ENCODE peak calls at places on chromosomes 7 and 10, in eight cellular contexts. J is ascending aorta, M is heart left ventricle, P is HCT116, H is fibroblast of the aortic adventitia, L is A549, U is fibroblast of pulmonary artery, V is cardiac muscle cell. B is an unnamed sample.

GRCh38 chr10:65496541-65496940 is 1429.3 kb upstream of the LRRTM3 start:
- DNase-seq in J (no peak), L (no peak), M (no peak), H (no peak), V (no peak), P (no peak), U (no peak), B (no peak)

GRCh38 chr10:91539930-91540329 is 92.9 kb downstream of the PPP1R3C start:
- DNase-seq in V (no peak), M (no peak), P (no peak), L (no peak), H (no peak), J (no peak), U (no peak), B (no peak)

GRCh38 chr10:58666024-58666423 is 153.4 kb downstream of the BICC1 start:
- DNase-seq in M (no peak), J (no peak), H (peak; percentile 54), U (no peak), P (no peak), L (no peak), V (no peak), B (no peak)

GRCh38 chr10:86667421-86668181 is 710 bp upstream of the LDB3 start:
- DNase-seq in M (peak; percentile 89), V (no peak), P (no peak), U (no peak), H (no peak), J (peak; percentile 83), L (no peak), B (no peak)

GRCh38 chr10:103465411-103466179 is 6.9 kb upstream of the CALHM1 start:
- DNase-seq in P (no peak), U (no peak), J (no peak), V (no peak), L (no peak), M (no peak), H (no peak), B (no peak)

GRCh38 chr7:913736-914520 is 37.6 kb downstream of the GET4 start:
- DNase-seq in H (no peak), M (no peak), L (no peak), J (no peak), V (no peak), P (no peak), U (no peak), B (no peak)

GRCh38 chr7:97021443-97022261 is 3.0 kb downstream of the DLX5 start:
- DNase-seq in H (no peak), P (no peak), U (no peak), L (no peak), M (no peak), V (no peak), J (no peak), B (no peak)

GRCh38 chr7:9945882-9946281 is 1027.8 kb upstream of the PHF14 start:
- DNase-seq in V (no peak), H (no peak), L (no peak), P (no peak), M (no peak), J (no peak), U (no peak), B (no peak)

GRCh38 chr10:86961481-86962091 is 3.2 kb downstream of the SNCG start:
- DNase-seq in J (peak; percentile 63), U (no peak), H (no peak), L (no peak), V (no peak), P (no peak), M (peak; percentile 18), B (no peak)

GRCh38 chr10:102473445-102474331 is 22.3 kb upstream of the C10orf95 start:
- DNase-seq in H (no peak), M (no peak), P (no peak), L (no peak), V (no peak), J (no peak), U (no peak), B (no peak)

GRCh38 chr10:44293842-44294241 is 91.1 kb downstream of the CXCL12 start:
- DNase-seq in P (no peak), L (no peak), J (peak; percentile 84), M (peak; percentile 83), H (peak; percentile 71), U (peak; percentile 71), V (no peak), B (peak; percentile 84)

GRCh38 chr10:78456649-78457400 is 423.2 kb downstream of the RPS24 start:
- DNase-seq in M (peak; percentile 23), J (no peak), V (no peak), H (no peak), U (no peak), L (no peak), P (no peak), B (peak; percentile 18)

GRCh38 chr10:1171586-1171985 is 115.4 kb downstream of the WDR37 start:
- DNase-seq in H (no peak), M (no peak), L (no peak), V (no peak), J (no peak), U (no peak), P (no peak), B (no peak)

GRCh38 chr10:18136056-18136916 is 3.9 kb upstream of the CACNB2 start:
- DNase-seq in M (no peak), V (no peak), H (no peak), U (no peak), P (no peak), J (no peak), L (no peak), B (no peak)

GRCh38 chr10:8312079-8312478 is 257.6 kb downstream of the GATA3 start:
- DNase-seq in M (no peak), H (no peak), V (no peak), L (no peak), J (no peak), P (no peak), U (no peak), B (no peak)

DNA sequence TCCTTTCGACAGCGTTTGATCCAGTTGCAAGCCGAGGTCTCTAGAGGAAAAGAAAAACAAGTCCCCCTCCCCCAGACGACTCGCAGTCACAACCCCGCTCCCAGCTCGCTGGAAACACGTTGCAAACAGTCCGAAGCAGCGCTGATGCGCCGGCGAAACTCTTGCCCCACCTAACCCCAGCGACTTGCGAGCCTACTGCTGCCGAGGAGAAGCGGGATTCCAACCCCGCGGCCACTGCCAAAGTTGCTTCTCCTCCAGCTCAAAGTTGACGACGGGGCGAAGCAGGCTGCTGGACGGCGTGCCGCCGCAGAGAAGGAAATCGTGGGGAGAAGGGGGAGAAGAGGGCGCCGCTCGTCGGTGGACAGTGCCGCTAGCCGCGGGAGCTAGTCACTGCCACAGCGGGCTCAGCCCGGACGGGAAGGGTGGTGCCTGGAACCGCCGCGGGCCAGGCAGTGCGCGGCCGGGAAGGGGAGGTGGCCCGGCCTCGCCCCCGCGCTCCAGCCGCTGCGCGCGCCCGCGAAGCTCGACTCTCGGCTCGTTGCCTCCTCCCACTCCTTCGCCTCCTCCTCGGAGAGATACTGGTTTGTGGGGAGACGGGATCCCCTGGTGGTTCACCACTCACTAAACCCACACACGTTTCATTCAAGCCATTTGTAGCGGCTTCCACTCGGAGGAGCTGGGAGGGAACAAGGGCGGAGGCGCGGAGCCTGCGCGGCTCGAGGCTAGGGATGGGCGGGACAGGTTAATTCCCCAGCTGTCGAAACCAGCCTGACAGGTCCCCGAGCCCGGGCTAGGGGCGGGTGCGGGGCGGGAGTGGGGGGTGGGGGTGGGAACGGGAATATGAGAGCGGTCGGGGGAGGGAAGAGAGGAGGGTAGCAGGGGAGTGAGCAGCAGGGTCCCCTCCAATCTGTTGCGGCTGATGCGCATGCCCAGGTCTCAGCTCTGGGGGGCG is at the start of gene GPR37:
- DNase-seq in L (peak; percentile 69), V (peak; percentile 58), U (peak; percentile 29), H (peak; percentile 51), P (peak; percentile 32), J (peak; percentile 75), M (no peak), B (peak; percentile 21)
- TF ChIP-seq CTCF in L (no peak), V (no peak), U (no peak), H (peak; percentile 19), P (no peak), J (peak; percentile 24), M (no peak), B (no peak)

DNA sequence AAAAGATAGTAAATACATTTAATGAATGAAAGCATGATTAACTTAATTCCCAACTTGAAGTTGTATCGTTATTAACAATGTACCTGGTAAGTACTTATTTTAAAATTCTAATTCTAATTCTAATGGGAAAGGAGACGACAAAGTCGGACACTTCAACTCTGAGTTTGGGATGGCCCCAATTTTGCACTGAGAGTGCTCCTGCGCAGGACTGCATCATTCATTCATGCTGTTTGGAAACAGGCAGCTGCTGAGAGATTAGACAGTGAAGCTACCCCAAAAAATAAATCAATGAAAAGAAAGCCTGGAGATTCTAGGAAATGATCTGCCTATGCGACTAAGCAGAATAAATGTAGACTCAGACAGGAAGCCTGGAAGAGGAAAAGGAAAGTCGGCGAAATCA is 141.7 kb upstream of the VKORC1L1 start:
- DNase-seq in P (no peak), J (no peak), V (no peak), U (no peak), L (no peak), M (no peak), H (no peak), B (no peak)
- H3K4me3 ChIP-seq in P (no peak overlapping the region), J (no peak overlapping the region), V (peak overlapping the region; percentile 21), U (no peak overlapping the region), L (no peak overlapping the region), M (no peak overlapping the region), H (no peak overlapping the region), B (no peak overlapping the region)

GRCh38 chr7:87886875-87887274 is 10.6 kb downstream of the DBF4 start:
- DNase-seq in V (peak; percentile 28), M (no peak), H (peak; percentile 76), P (peak; percentile 3), L (peak; percentile 41), U (peak; percentile 72), J (no peak), B (peak; percentile 65)
- TF ChIP-seq CTCF in V (peak; percentile 41), M (peak; percentile 62), H (peak; percentile 33), P (no peak), L (peak; percentile 60), U (peak; percentile 39), J (peak; percentile 58), B (peak; percentile 29)

GRCh38 chr7:115133248-115133647 is 211.4 kb downstream of the MDFIC start:
- DNase-seq in U (no peak), L (no peak), J (no peak), M (no peak), V (no peak), P (no peak), H (no peak), B (no peak)

GRCh38 chr7:115135769-115136410 is 214.0 kb downstream of the MDFIC start:
- DNase-seq in P (no peak), M (no peak), J (no peak), U (no peak), H (peak; percentile 44), L (no peak), V (no peak), B (no peak)

GRCh38 chr7:115136796-115137443 is 215.0 kb downstream of the MDFIC start:
- DNase-seq in M (no peak), U (no peak), P (no peak), H (peak; percentile 8), V (no peak), J (no peak), L (no peak), B (no peak)

DNA sequence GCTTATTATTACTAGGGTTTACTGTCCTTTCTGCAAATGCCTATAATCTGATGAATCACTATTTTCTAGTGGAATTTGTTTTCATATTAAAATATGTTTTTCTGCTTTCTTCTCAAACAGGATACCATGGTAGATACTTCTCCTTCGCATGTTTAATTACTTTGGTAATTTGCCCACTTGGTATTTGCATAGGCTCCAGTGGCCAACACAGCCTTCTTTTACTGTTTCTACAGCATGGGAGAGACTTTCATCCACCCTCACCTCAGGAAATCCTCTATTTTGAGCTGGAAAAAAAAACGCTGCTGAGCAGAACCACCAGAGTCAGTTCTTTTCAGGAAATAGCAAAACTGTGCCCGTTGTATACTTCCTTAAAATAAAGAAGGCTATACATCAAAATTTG is 213.2 kb downstream of the MDFIC start:
- DNase-seq in U (no peak), L (no peak), V (no peak), H (no peak), M (no peak), J (no peak), P (no peak), B (no peak)
- H3K4me3 ChIP-seq in U (no peak overlapping the region), L (no peak overlapping the region), V (no peak overlapping the region), H (no peak overlapping the region), M (no peak overlapping the region), J (no peak overlapping the region), P (no peak overlapping the region), B (no peak overlapping the region)

B was measured in cardiac fibroblast.